ENCODE peak calls at places on chromosomes 5 and 9, in seven cellular contexts. C, S, N, P, U, V and F are unnamed samples.

GRCh38 chr5:76583163-76584047 is 39.8 kb downstream of the F2RL2 start:
- DNase-seq in U (no peak), S (no peak), V (peak), N (no peak), C (no peak), P (no peak), F (no peak)

GRCh38 chr5:83118471-83118870 is 41.1 kb downstream of the XRCC4 start:
- DNase-seq in P (no peak), N (no peak), C (no peak), S (no peak), U (no peak), V (no peak), F (no peak)

GRCh38 chr5:40594811-40595210 is 84.9 kb upstream of the PTGER4 start:
- DNase-seq in S (no peak), V (peak), N (no peak), U (no peak), C (no peak), P (no peak), F (peak)

GRCh38 chr9:94156549-94157407 is 72.5 kb downstream of the PTPDC1 start:
- DNase-seq in N (peak), P (peak), C (no peak), U (no peak), V (peak), S (peak), F (peak)

GRCh38 chr9:125633116-125633743 is 73.8 kb downstream of the MAPKAP1 start:
- DNase-seq in S (no peak), N (no peak), C (no peak), U (no peak), V (no peak), P (peak), F (no peak)

GRCh38 chr9:73327149-73327548 is 175.5 kb downstream of the ANXA1 start:
- DNase-seq in P (no peak), U (no peak), N (no peak), S (no peak), V (no peak), C (no peak), F (no peak)

GRCh38 chr5:174384509-174384947 is 339.0 kb downstream of the NSG2 start:
- DNase-seq in C (peak), U (no peak), N (no peak), V (peak), P (no peak), S (no peak), F (no peak)

GRCh38 chr5:161600156-161600555 is 53.6 kb upstream of the GABRB2 start:
- DNase-seq in P (no peak), V (no peak), U (no peak), S (no peak), N (no peak), C (no peak), F (no peak)

GRCh38 chr5:147093138-147093537 is 141.7 kb upstream of the STK32A start:
- DNase-seq in N (no peak), U (no peak), V (peak), C (no peak), P (no peak), S (peak), F (no peak)

GRCh38 chr5:134965271-134965825 is 2.4 kb upstream of the CATSPER3 start:
- DNase-seq in N (no peak), V (no peak), U (no peak), S (no peak), P (no peak), C (no peak), F (no peak)

GRCh38 chr5:14870347-14871083 is 1.1 kb downstream of the ANKH start:
- DNase-seq in U (no peak), C (peak), P (peak), N (peak), V (no peak), S (no peak), F (no peak)

GRCh38 chr9:91012933-91013841 is 211.6 kb downstream of the SYK start:
- DNase-seq in V (no peak), P (no peak), S (no peak), N (no peak), U (no peak), C (no peak), F (no peak)

GRCh38 chr9:33881635-33882034 is 64.7 kb downstream of the UBE2R2 start:
- DNase-seq in C (no peak), N (no peak), P (no peak), U (no peak), V (no peak), S (no peak), F (no peak)

GRCh38 chr5:146825033-146825432 is 53.5 kb downstream of the PPP2R2B start:
- DNase-seq in S (no peak), V (peak), C (no peak), U (no peak), N (peak), P (no peak), F (no peak)

GRCh38 chr5:72566746-72567145 is 59.5 kb upstream of the ZNF366 start:
- DNase-seq in S (no peak), V (no peak), C (no peak), N (no peak), U (no peak), P (no peak), F (no peak)

GRCh38 chr5:72569423-72569939 is 62.3 kb upstream of the ZNF366 start:
- DNase-seq in C (no peak), V (no peak), U (no peak), P (no peak), N (no peak), S (no peak), F (no peak)

DNA sequence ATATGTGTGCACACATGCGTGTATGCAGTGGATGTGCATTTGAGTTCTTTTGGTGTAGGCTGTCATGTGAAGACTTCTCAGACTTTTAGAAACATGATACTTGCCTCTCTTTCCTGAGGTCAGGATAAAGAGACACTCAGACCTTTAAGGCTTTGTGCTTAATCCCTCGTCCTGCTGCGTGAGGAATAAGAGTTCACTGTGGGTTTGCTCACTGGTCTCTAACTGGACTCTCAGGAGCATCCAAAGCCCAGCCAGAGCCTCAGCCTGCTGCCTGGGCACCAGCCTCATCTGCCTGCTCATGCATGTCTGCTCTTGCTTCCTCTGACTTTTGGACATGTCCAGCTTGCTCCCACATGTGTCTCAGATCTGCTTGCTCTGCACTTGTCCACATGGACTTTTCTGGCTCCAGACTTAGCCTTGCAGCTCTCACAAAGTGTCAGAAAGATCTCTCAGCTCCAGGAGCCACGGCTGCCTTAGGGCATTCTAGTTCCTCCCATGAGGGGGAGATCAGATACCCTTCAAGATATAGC is 65.1 kb upstream of the ZNF366 start:
- DNase-seq in N (no peak), C (no peak), P (no peak), V (no peak), S (no peak), U (no peak), F (no peak)
- TF ChIP-seq CTCF in N (no peak), C (no peak), P (no peak), V (no peak), S (no peak), U (no peak), F (no peak)

GRCh38 chr5:140261403-140262171 is 41.3 kb downstream of the PFDN1 start:
- DNase-seq in N (peak), C (no peak), V (peak), S (peak), U (peak), P (peak), F (peak)
- TF ChIP-seq CTCF in N (no peak), C (peak), V (no peak), S (peak), U (peak), P (no peak), F (no peak)

DNA sequence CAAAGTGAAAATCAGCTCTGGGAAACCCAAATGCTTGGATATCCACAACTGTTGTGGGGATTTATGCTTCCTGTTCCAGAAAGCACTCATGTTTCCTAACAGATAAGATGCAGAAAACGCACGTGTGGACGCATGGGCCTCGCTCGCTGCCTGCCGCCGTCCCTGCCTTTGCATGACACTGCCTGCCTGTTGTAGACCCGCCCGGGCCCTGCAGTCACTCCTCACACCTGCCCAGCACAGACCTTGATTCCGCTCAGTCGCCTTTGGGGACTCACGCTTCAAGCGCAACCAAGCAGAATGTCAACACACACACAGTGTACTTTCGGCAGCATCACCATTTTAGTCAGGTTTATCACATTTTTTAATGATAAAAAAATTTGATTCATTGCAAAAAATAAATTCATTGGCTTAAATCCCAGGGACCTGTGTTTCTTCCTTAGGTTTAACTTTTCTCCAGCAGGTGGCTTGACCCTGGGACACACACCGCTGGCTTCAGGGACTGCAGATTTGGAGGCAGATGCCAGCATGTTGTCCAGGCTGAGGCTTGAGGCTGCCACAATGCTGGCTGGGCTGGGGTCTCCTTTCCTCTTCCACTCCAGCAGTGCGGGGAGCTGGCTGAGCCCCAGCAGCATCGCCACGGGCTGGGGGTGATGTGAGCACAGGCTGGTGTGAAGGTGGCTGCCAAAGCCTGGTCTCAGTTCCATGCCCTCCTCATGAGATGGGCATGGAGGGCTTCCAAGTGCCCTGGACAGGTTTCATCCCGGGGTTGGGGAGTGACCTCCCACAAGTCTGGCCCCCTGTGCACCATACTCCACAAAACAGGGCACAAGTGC is 416.9 kb upstream of the IRX4 start:
- DNase-seq in P (no peak), V (no peak), N (no peak), C (no peak), U (no peak), S (no peak), F (no peak)
- TF ChIP-seq CTCF in P (no peak), V (no peak), N (no peak), C (no peak), U (no peak), S (no peak), F (no peak)

GRCh38 chr5:136981936-136982335 is 517.2 kb downstream of the SPOCK1 start:
- DNase-seq in V (no peak), C (no peak), P (no peak), N (no peak), S (no peak), U (no peak), F (no peak)
- TF ChIP-seq CTCF in V (no peak), C (no peak), P (no peak), N (no peak), S (no peak), U (no peak), F (no peak)

DNA sequence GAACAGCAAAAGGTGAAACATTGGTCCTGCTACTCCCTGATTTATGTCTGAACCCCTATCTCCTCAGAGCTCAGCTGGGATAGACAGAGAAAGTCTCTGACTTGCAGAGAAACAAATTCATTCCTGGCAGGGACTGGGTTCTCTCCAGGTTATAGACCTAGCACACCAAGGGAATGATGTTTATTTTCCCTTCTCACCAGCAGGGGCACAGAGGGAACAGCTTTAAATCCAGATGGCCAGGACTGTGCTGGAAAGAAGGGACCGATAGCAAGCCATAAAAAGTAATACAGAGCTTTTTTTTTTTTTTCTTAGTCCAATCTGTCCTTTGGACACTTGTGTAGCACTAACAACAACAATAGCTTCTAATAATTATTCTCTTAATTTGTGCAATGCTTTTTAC is 141.1 kb upstream of the C9orf72 start:
- DNase-seq in C (peak), S (no peak), U (no peak), N (no peak), V (no peak), P (no peak), F (no peak)
- TF ChIP-seq CTCF in C (peak), S (peak), U (no peak), N (no peak), V (no peak), P (no peak), F (peak)

GRCh38 chr9:107685901-107686300 is 196.3 kb upstream of the KLF4 start:
- DNase-seq in P (no peak), U (no peak), S (no peak), V (no peak), N (no peak), C (no peak), F (peak)
- TF ChIP-seq CTCF in P (no peak), U (no peak), S (no peak), V (no peak), N (no peak), C (no peak), F (no peak)

DNA sequence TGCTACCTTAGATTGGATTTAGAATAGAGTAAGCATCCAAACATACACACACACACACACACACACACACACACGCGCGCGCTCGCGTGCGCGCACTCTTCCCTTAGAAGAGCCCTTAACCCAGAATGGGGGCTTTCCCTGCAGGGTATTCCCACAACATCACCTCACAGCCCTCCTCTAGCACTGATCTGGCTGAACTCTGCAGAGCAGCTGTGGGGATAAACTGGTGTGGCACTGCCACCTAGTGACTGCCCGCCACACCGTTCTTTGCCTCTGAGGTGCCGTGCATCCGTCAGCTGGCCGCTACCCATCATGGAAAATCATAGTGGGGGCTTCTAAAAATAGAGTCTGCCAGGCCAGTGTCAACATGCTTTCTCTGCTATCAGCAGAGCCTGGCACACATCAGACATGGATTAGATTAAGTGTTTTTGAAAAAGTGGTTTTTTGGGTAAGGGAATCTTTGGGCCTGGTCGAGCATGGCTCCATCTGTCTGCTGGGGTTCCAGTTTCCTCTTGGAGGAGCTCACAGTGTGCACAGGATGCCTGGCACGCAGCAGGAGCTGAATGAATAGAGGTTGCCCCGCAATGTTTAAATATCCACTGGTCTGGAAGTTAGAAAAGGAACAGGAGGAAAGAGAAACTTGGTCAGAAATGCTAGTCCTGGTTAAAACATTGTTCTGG is 88.1 kb downstream of the KCNN2 start:
- DNase-seq in S (peak), P (peak), N (peak), V (peak), C (peak), U (peak), F (no peak)
- TF ChIP-seq CTCF in S (peak), P (no peak), N (peak), V (peak), C (peak), U (peak), F (peak)

DNA sequence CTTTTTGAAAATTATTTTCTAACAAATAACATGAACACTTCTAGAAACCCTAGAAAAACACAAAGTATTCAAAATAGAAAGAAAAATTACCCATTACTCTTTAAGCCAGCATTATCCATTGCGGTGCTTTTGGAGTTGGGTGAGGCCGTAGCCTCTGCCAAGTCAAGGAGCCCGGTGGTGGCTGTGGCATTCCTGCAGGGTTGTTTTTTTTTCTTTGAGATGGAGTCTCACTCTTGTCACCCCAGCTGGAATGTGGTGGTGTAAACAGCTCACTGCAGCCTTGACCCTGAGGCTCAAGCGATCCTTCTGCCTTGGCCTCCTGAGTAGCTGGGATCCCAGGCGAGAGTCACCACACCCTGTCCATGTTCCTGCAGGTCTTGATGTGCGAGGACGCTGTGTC is 8.2 kb upstream of the AHRR start:
- DNase-seq in S (no peak), N (no peak), U (no peak), C (no peak), V (no peak), P (no peak), F (no peak)
- TF ChIP-seq CTCF in S (no peak), N (no peak), U (no peak), C (no peak), V (no peak), P (no peak), F (no peak)

DNA sequence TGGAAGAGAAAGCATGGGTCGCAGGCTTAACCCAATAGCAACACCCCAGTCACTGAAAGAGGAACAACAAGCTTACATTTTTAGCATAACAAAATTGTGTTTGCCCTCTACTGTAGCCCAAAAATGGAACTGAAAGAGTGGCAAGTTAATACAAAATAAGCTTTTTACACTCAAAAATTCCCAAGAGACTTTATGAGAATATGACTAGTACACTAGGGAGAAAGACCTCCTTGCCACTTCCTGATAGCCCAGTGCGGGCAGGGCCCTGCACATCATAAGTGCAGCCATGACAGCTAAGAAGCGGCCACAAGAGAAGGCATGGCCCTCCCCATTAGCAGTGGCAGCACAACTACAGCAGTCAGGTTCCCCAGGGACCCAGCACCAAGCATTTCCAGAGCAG is 481.9 kb downstream of the DTWD2 start:
- DNase-seq in S (no peak), P (no peak), N (no peak), V (no peak), C (no peak), U (no peak), F (no peak)
- TF ChIP-seq CTCF in S (no peak), P (no peak), N (no peak), V (no peak), C (no peak), U (no peak), F (no peak)